ENCODE peak calls at places on chromosomes 4 and X, in nine cellular contexts. B, P, U, R, Q, K, V, F and L are unnamed samples.
A peak's percentile ranks its signal among the peaks of the same experiment; 100 is the strongest.

GRCh38 chr4:5888222-5888701 is 4.6 kb downstream of the CRMP1 start:
- DNase-seq in Q (no peak), U (no peak), K (no peak), F (no peak), P (no peak), R (no peak), B (no peak), V (no peak), L (no peak)

GRCh38 chr4:139619644-139620043 is 46.0 kb upstream of the MGST2 start:
- DNase-seq in F (peak; percentile 37), R (no peak), K (no peak), Q (no peak), V (no peak), P (peak; percentile 42), B (no peak), U (no peak), L (no peak)

GRCh38 chrX:131802836-131803626 is 220.1 kb upstream of the STK26 start:
- DNase-seq in U (peak; percentile 78), P (peak; percentile 46), V (peak; percentile 72), Q (peak; percentile 43), R (no peak), F (no peak), B (no peak), K (peak; percentile 76), L (no peak)

GRCh38 chrX:151970661-151971060 is 3.8 kb downstream of the GABRE start:
- DNase-seq in V (peak; percentile 84), F (peak; percentile 10), P (peak; percentile 93), K (no peak), B (peak; percentile 81), U (peak; percentile 56), R (peak; percentile 87), Q (no peak), L (no peak)

GRCh38 chrX:155747520-155747919 is 133.6 kb upstream of the VAMP7 start:
- DNase-seq in U (no peak), Q (no peak), B (no peak), P (peak; percentile 1), V (peak; percentile 46), K (no peak), F (peak; percentile 93), R (no peak), L (no peak)

GRCh38 chr4:71266090-71266794 is 72.6 kb upstream of the SLC4A4 start:
- DNase-seq in K (no peak), R (peak; percentile 47), P (peak; percentile 44), F (no peak), Q (no peak), B (no peak), V (no peak), U (no peak), L (no peak)

GRCh38 chr4:173167793-173168395 is 717 bp upstream of the GALNT7 start:
- DNase-seq in R (no peak), Q (peak; percentile 58), P (peak; percentile 35), K (peak; percentile 54), V (peak; percentile 46), F (peak; percentile 71), U (peak; percentile 47), B (peak; percentile 82), L (no peak)

GRCh38 chrX:97234471-97235097 is 350.9 kb downstream of the RPA4 start:
- DNase-seq in V (no peak), U (no peak), Q (no peak), F (no peak), P (no peak), K (no peak), R (no peak), B (no peak), L (no peak)

GRCh38 chr4:139528377-139529005 is 27.5 kb downstream of the SETD7 start:
- DNase-seq in R (peak; percentile 84), P (peak; percentile 95), B (peak; percentile 82), Q (peak; percentile 33), U (peak; percentile 67), F (peak; percentile 50), K (peak; percentile 22), V (peak; percentile 80), L (no peak)

GRCh38 chr4:20687894-20688293 is 12.4 kb upstream of the PACRGL start:
- DNase-seq in R (peak; percentile 80), B (no peak), K (no peak), F (no peak), P (peak; percentile 89), U (no peak), Q (no peak), V (no peak), L (no peak)

GRCh38 chr4:20682853-20683252 is 17.4 kb upstream of the PACRGL start:
- DNase-seq in U (peak; percentile 48), P (no peak), F (no peak), R (no peak), Q (no peak), B (no peak), V (no peak), K (no peak), L (no peak)

GRCh38 chr4:20679946-20680345 is 20.3 kb upstream of the PACRGL start:
- DNase-seq in K (no peak), P (peak; percentile 52), F (no peak), U (no peak), Q (no peak), V (no peak), B (no peak), R (no peak), L (no peak)

GRCh38 chr4:20681263-20681662 is 19.0 kb upstream of the PACRGL start:
- DNase-seq in R (no peak), U (no peak), V (no peak), B (no peak), F (no peak), P (no peak), K (no peak), Q (no peak), L (no peak)

DNA sequence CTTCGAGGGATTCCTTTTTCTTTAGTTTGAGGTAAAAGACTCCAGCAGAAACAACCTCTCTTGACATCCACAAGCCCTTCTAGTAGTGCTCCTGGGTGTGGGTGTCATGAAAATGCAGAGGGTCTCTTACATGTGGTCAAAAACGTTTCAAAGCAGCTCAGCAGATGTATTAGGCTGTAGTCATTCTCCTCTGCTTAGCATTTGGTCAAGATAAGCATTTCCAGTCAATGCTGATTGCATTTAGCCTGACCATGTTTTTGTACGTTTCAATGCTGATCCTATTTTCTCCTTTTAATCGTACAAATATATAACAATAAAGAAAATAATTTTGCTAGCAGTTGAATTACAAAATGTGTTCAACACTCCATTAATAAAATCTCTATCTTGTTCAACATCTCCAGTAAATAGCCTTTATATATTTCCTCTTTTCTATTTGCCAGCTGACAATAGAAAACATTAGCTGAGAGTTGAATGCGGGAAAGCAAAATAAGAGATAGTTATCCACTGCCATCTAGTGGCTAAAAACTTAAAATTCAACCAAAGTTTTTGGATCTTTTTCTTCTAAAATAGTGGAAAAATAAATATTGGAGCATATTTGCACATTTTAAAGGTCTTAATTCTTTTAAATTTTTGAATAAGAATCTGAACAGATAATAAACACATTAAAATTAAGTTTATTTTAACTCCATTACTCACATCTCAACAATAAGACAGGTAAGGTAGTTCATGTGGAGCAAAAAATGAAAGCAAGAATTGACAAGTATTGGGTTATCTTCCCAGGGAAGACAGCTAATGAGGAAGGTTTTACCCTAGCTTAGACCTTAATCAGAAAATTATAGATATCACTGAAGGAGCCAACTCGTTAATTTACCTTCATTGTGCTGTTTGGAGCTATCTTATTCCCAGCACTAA is 15.2 kb upstream of the PACRGL start:
- DNase-seq in R (no peak), K (no peak), P (peak; percentile 37), B (no peak), V (no peak), F (no peak), Q (no peak), U (no peak), L (no peak)
- TF ChIP-seq CTCF in R (peak; percentile 48), K (peak; percentile 72), P (peak; percentile 57), B (no peak), V (peak; percentile 68), F (peak; percentile 44), Q (peak; percentile 50), U (peak; percentile 29), L (peak; percentile 88)

GRCh38 chr4:157808796-157809408 is 363.9 kb downstream of the GASK1B start:
- DNase-seq in K (no peak), V (no peak), F (no peak), P (no peak), R (no peak), U (no peak), Q (no peak), B (no peak), L (no peak)

GRCh38 chr4:157804169-157804543 is 368.7 kb downstream of the GASK1B start:
- DNase-seq in Q (no peak), K (no peak), V (no peak), F (no peak), R (no peak), U (no peak), B (no peak), P (no peak), L (no peak)

GRCh38 chr4:157803441-157804168 is 369.2 kb downstream of the GASK1B start:
- DNase-seq in Q (no peak), V (no peak), F (no peak), U (no peak), B (no peak), R (no peak), K (no peak), P (peak; percentile 12), L (no peak)

GRCh38 chr4:157806176-157806575 is 366.6 kb downstream of the GASK1B start:
- DNase-seq in B (no peak), V (no peak), P (no peak), U (no peak), Q (no peak), F (no peak), K (no peak), R (no peak), L (no peak)

DNA sequence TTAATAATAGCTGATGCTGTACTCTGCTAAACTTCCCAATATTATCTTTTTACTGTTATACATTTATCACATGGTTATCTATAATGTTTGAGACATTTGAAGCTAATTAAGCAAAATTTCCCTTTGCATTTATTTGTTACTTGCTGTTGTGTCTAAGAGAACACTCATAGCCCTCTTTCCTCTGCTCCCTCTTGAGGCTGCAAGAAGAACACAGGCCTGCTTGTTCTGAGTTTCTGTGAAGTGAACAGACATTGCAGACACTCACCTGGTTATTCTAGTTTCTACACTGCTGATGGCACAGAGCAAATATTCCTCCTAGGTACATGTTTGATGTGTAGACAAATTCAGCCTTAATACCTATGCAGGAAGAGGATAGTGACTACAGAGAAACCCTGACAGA is 367.8 kb downstream of the GASK1B start:
- DNase-seq in P (peak; percentile 13), F (no peak), R (no peak), U (no peak), B (no peak), K (no peak), Q (peak; percentile 15), V (no peak), L (no peak)
- TF ChIP-seq CTCF in P (peak; percentile 46), F (no peak), R (peak; percentile 11), U (no peak), B (no peak), K (no peak), Q (no peak), V (no peak), L (no peak)

DNA sequence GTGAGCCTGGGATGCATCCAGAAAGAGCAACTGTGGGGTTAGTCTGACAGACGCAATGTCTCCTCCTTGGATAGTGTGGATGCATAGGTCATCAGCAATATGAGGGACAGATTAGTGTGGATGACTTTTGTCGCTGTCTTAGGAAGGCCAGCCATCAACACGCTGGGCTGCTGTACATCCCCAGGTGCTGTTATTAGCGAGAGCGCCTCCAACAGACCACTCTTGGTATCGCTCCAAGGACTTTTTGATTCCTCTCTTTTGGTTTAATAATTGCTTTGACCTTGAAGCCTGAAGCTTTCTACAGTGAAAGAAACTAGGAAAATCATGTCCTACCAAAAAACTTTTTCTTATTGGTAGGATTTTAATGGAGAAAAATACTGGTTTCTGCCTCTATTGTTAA is 76.7 kb downstream of the TMEM131L start:
- DNase-seq in Q (no peak), F (no peak), V (no peak), B (no peak), R (no peak), U (no peak), P (no peak), K (peak; percentile 51), L (no peak)
- TF ChIP-seq CTCF in Q (no peak), F (no peak), V (no peak), B (no peak), R (no peak), U (no peak), P (peak; percentile 7), K (no peak), L (no peak)

GRCh38 chrX:153539171-153539978 is 21.9 kb downstream of the ATP2B3 start:
- DNase-seq in B (peak; percentile 80), F (peak; percentile 71), P (peak; percentile 55), V (peak; percentile 87), R (no peak), Q (peak; percentile 67), K (peak; percentile 35), U (peak; percentile 75), L (peak; percentile 46)
- TF ChIP-seq CTCF in B (peak; percentile 4), F (peak; percentile 70), P (peak; percentile 74), V (peak; percentile 82), R (peak; percentile 96), Q (peak; percentile 72), K (peak; percentile 69), U (peak; percentile 48), L (peak; percentile 66)